ENCODE peak calls at places on chromosomes 12 and 14, in eight cellular contexts. R, N, I, Q, D, U, L and G are unnamed samples. For H3K4me1, the result is how much of the 10 kb centered on the place peaks cover.

GRCh38 chr12:14655284-14655683 is 41.1 kb downstream of the GUCY2C start:
- DNase-seq in R (no peak), N (no peak), I (no peak), Q (no peak), D (no peak), U (no peak), L (no peak), G (no peak)

GRCh38 chr14:60807971-60808370 is 73.4 kb downstream of the MNAT1 start:
- DNase-seq in R (no peak), N (no peak), I (no peak), Q (peak), D (no peak), U (no peak), L (no peak), G (no peak)

GRCh38 chr12:50985322-50985721 is 33.0 kb downstream of the HIGD1C start:
- DNase-seq in R (no peak), N (no peak), I (peak), Q (peak), D (no peak), U (peak), L (no peak), G (no peak)

GRCh38 chr12:3717283-3717974 is 35.5 kb downstream of the CRACR2A start:
- DNase-seq in R (no peak), N (no peak), I (no peak), Q (no peak), D (no peak), U (no peak), L (no peak), G (no peak)

GRCh38 chr14:26008290-26008689 is 589.5 kb downstream of the NOVA1 start:
- DNase-seq in R (peak), N (no peak), I (no peak), Q (peak), D (no peak), U (peak), L (no peak), G (no peak)

GRCh38 chr14:23114669-23115491 is 4.2 kb downstream of the CEBPE start:
- DNase-seq in R (no peak), N (no peak), I (peak), Q (peak), D (no peak), U (no peak), L (no peak), G (no peak)

GRCh38 chr12:132253698-132254480 is 75.5 kb downstream of the GALNT9 start:
- DNase-seq in R (no peak), N (no peak), I (no peak), Q (no peak), D (no peak), U (no peak), L (no peak), G (no peak)

GRCh38 chr12:58030566-58031279 is 89.4 kb downstream of the ATP23 start:
- DNase-seq in R (no peak), N (no peak), I (no peak), Q (peak), D (no peak), U (no peak), L (no peak), G (no peak)

DNA sequence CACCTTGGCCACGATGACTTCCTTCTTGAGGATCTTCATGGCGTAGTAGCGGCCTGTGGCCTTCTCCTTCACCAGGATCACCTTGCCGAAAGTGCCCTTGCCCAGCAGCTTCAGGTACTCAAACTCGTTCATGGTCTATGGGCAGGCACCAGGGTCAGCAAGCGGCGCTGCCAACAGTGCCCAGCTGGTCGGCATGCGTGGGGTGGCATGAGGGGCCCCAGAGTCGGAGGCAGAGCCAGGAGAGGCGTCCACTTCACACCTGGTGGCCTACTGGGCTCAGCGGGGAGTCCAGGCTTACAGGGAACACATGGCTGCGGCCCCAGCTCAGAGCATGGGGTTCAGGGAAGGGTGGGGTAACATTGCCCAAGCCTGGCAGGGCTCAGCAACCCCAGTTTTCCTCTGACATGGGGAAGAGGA is 20.5 kb downstream of the AKT1 start:
- DNase-seq in R (no peak), N (no peak), I (no peak), Q (no peak), D (no peak), U (no peak), L (no peak), G (no peak)
- H3K4me1 ChIP-seq in R (under half), N (half or more), I (under half), Q (under half), D (under half), U (under half), L (under half), G (under half)

DNA sequence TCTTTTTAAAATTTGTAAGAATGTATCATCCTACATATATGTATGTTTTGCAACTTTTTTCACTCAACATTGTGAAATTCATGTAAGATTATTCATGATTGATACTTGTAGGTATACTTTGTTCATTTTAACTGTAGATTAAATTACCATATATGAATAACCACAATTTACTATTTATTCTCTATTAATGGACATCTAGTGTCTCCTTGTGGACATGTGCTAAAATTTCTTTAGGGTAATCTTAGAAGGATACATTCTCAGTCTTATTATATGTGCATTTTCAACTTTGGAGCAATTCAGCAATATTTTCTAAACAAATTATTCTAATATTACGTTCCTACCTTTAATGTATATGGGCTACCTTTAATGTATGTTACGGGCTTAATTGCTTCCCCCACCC is 192.4 kb downstream of the FUT8 start:
- DNase-seq in R (no peak), N (no peak), I (no peak), Q (peak), D (no peak), U (no peak), L (no peak), G (no peak)
- TF ChIP-seq CTCF in R (no peak), N (no peak), I (peak), Q (peak), D (peak), U (no peak), L (no peak), G (no peak)

GRCh38 chr12:123949118-123949774 is 23.4 kb downstream of the CCDC92 start:
- DNase-seq in R (peak), N (no peak), I (no peak), Q (no peak), D (no peak), U (no peak), L (no peak), G (no peak)
- H3K4me1 ChIP-seq in R (under half), N (half or more), I (under half), Q (under half), D (under half), U (under half), L (half or more), G (under half)

GRCh38 chr12:56636118-56636674 is 6.1 kb upstream of the BAZ2A start:
- DNase-seq in R (peak), N (peak), I (peak), Q (peak), D (peak), U (peak), L (peak), G (peak)

GRCh38 chr12:56634837-56635538 is 4.9 kb upstream of the BAZ2A start:
- DNase-seq in R (peak), N (peak), I (peak), Q (peak), D (peak), U (peak), L (no peak), G (peak)

GRCh38 chr12:56637621-56638020 is 7.5 kb upstream of the BAZ2A start:
- DNase-seq in R (no peak), N (no peak), I (no peak), Q (no peak), D (no peak), U (no peak), L (no peak), G (no peak)

GRCh38 chr12:56635539-56636117 is 5.5 kb upstream of the BAZ2A start:
- DNase-seq in R (no peak), N (no peak), I (no peak), Q (no peak), D (no peak), U (no peak), L (no peak), G (no peak)

DNA sequence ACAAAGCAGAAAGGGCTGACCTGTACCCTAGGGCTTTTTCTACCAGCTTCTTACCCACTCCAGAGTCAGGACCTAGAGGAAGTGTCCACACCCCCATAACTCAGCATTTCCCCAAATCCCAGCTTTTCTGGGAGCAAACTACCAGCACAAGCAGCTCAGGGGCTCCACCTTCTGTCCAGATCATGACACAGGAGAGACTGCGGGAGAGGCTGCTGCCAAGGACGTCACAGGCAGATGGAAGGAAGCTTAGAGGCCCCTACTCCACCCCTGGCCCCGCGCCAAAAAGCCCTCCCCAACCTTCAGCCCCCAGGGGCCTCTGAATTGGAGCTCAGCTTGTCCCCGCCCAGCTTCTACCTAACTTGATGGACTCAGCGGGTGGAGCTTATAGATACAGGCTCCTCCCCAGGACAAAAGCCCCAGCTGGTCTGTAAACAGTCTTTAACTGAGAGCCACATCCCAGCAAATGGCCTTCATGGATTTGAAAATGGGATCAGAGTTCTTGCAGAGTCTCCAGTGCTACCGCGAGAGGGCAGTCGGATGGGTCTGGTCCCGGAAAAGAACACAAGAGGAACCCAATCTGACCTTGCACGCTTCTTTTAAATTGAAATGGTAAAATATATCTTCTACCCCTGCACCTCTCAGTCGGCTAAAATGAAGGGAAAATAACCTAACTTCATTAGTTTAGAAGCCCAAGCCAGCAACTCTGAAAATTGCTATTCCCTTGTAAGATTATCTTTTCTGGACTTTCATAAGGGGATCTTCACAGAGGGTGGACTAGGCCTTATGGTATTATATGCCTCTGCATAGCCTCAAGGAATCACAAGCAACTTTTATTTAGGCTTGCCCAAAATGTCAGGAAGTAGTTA is 6.8 kb upstream of the BAZ2A start:
- DNase-seq in R (peak), N (peak), I (peak), Q (peak), D (peak), U (peak), L (peak), G (peak)
- TF ChIP-seq CTCF in R (peak), N (peak), I (peak), Q (peak), D (peak), U (peak), L (peak), G (peak)